ENCODE peak calls at places on chromosomes 4 and X, in ten cellular contexts. X, Q, Y, V, A, I, D, G, B and E are unnamed samples.

GRCh38 chrX:130887392-130887791 is 15.6 kb downstream of the ENOX2 start:
- DNase-seq in G (no peak), Q (peak), Y (no peak), B (no peak), V (no peak), A (no peak), D (no peak), X (no peak), I (no peak), E (no peak)

GRCh38 chrX:72713130-72713529 is 976 bp downstream of the PHKA1 start:
- DNase-seq in A (no peak), B (no peak), V (no peak), G (no peak), Y (no peak), D (no peak), I (no peak), Q (no peak), X (no peak), E (no peak)

GRCh38 chrX:16950423-16950822 is 4.0 kb downstream of the REPS2 start:
- DNase-seq in Q (no peak), G (no peak), B (no peak), V (no peak), I (no peak), Y (no peak), A (no peak), X (no peak), D (no peak), E (no peak)

GRCh38 chr4:122826596-122827257 is at the start of gene FGF2:
- DNase-seq in B (no peak), D (peak), X (peak), I (peak), G (peak), V (peak), Q (peak), A (peak), Y (peak), E (peak)

GRCh38 chrX:129833153-129834004 is 10.3 kb downstream of the ZDHHC9 start:
- DNase-seq in D (no peak), I (no peak), Y (no peak), Q (no peak), X (peak), G (no peak), B (no peak), A (no peak), V (no peak), E (no peak)

GRCh38 chr4:105624530-105624929 is 72.1 kb downstream of the ARHGEF38 start:
- DNase-seq in Y (no peak), G (no peak), A (no peak), D (peak), X (peak), V (no peak), B (no peak), Q (no peak), I (no peak), E (no peak)

GRCh38 chr4:40195182-40196177 is 1.4 kb upstream of the RHOH start:
- DNase-seq in D (no peak), Y (no peak), X (no peak), B (no peak), Q (no peak), I (peak), A (no peak), V (no peak), G (no peak), E (no peak)

GRCh38 chrX:58051346-58051745 is 141.1 kb upstream of the ZXDA start:
- DNase-seq in D (no peak), B (no peak), Q (no peak), Y (no peak), A (no peak), I (no peak), X (no peak), V (no peak), G (no peak), E (no peak)

GRCh38 chr4:6024450-6024960 is 6.3 kb upstream of the C4orf50 start:
- DNase-seq in Q (no peak), V (no peak), I (no peak), Y (no peak), D (no peak), A (no peak), B (no peak), X (no peak), G (no peak), E (no peak)

GRCh38 chr4:176565044-176565443 is 227.7 kb downstream of the VEGFC start:
- DNase-seq in V (no peak), Q (no peak), A (no peak), Y (no peak), X (peak), D (no peak), I (no peak), G (no peak), B (no peak), E (no peak)

GRCh38 chr4:100362363-100362762 is 155.5 kb downstream of the EMCN start:
- DNase-seq in V (no peak), Q (no peak), D (no peak), A (no peak), B (no peak), X (peak), G (no peak), I (no peak), Y (no peak), E (no peak)

GRCh38 chr4:28092610-28093009 is 1232.0 kb downstream of the STIM2 start:
- DNase-seq in I (no peak), D (no peak), A (no peak), Y (no peak), Q (no peak), B (peak), X (no peak), V (no peak), G (no peak), E (no peak)

GRCh38 chr4:108149588-108150380 is 18.9 kb downstream of the LEF1 start:
- DNase-seq in I (no peak), Y (no peak), V (no peak), Q (no peak), B (no peak), X (no peak), D (no peak), G (no peak), A (no peak), E (no peak)

DNA sequence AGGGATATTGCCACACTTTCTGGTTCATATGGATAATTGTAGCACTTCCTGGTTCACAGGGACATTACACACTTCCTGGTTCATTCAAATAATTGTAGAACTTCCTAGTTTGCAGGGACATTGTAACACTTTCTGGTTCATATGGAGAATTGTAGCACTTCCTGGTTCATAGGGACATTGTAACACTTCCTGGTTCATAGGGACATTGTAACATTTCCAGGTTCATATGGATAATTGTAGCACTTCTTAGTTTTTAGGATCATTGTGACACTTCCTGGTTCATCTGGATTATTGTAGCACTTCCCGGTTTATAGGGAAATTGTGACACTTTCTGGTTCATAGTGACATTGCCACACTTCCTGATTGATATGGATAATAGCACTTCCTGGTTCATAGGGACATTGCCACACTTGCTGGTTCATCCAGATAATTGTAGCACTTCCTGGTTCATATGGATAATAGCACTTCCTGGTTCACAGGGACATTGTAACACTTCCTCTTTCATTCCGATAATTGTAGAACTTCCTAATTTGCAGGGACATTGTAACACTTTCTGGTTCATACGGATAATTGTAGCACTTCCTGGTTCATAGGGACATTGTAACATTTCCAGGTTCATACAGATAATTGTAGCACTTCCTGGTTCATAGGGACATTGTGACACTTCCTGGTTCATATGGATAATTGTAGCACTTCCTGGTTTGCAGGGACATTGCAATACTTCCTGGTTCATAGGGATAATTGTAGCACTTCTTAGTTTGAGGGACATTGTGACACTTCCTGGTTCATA is 59.2 kb upstream of the CD99 start:
- DNase-seq in Y (no peak), A (no peak), X (no peak), I (no peak), B (no peak), G (no peak), V (no peak), Q (no peak), D (no peak), E (no peak)
- TF ChIP-seq CTCF in Y (no peak), A (no peak), X (no peak), I (no peak), B (no peak), G (no peak), V (no peak), Q (no peak), D (no peak), E (no peak)

GRCh38 chr4:163672751-163673150 is 178.3 kb downstream of the TMA16 start:
- DNase-seq in G (no peak), Y (no peak), Q (no peak), V (no peak), B (no peak), X (no peak), I (no peak), D (no peak), A (no peak), E (no peak)
- TF ChIP-seq CTCF in G (no peak), Y (no peak), Q (no peak), V (no peak), B (no peak), X (no peak), I (no peak), D (no peak), A (no peak), E (no peak)

GRCh38 chr4:166075599-166075998 is 202.6 kb downstream of the TLL1 start:
- DNase-seq in X (no peak), B (no peak), G (no peak), Y (no peak), Q (no peak), I (no peak), V (no peak), A (no peak), D (no peak), E (no peak)
- TF ChIP-seq CTCF in X (no peak), B (no peak), G (no peak), Y (no peak), Q (no peak), I (no peak), V (no peak), A (no peak), D (no peak), E (no peak)

GRCh38 chrX:153816821-153817220 is 13.5 kb downstream of the PDZD4 start:
- DNase-seq in I (no peak), A (no peak), X (no peak), D (no peak), B (no peak), Y (no peak), Q (no peak), G (no peak), V (no peak), E (no peak)
- TF ChIP-seq CTCF in I (no peak), A (no peak), X (no peak), D (no peak), B (no peak), Y (no peak), Q (no peak), G (no peak), V (no peak), E (no peak)